ENCODE peak calls at places on chromosomes 16 and 17, in seven cellular contexts. V, M, H, S, J, Q and F are unnamed samples.

GRCh38 chr16:81697321-81697885 is 81.7 kb upstream of the PLCG2 start:
- DNase-seq in V (peak; percentile 78), M (peak; percentile 72), H (peak; percentile 76), S (no peak), J (peak; percentile 67), Q (peak; percentile 66), F (no peak)

GRCh38 chr16:57137566-57138273 is 45.3 kb downstream of the CPNE2 start:
- DNase-seq in V (no peak), M (no peak), H (no peak), S (no peak), J (no peak), Q (no peak), F (no peak)

GRCh38 chr17:58191259-58191896 is 1.1 kb upstream of the EPX start:
- DNase-seq in V (no peak), M (no peak), H (no peak), S (no peak), J (no peak), Q (peak; percentile 41), F (no peak)

GRCh38 chr16:73016488-73016830 is 31.5 kb downstream of the ZFHX3 start:
- DNase-seq in V (no peak), M (no peak), H (peak; percentile 77), S (no peak), J (no peak), Q (no peak), F (no peak)

GRCh38 chr17:4833941-4834501 is 881 bp downstream of the MINK1 start:
- DNase-seq in V (peak; percentile 75), M (peak; percentile 35), H (peak; percentile 27), S (no peak), J (peak; percentile 16), Q (peak; percentile 28), F (no peak)

GRCh38 chr16:19659554-19659953 is 58.5 kb downstream of the KNOP1 start:
- DNase-seq in V (peak; percentile 26), M (no peak), H (no peak), S (no peak), J (no peak), Q (no peak), F (no peak)

GRCh38 chr16:4244881-4245280 is 3.0 kb upstream of the SRL start:
- DNase-seq in V (no peak), M (no peak), H (no peak), S (no peak), J (no peak), Q (no peak), F (no peak)

GRCh38 chr17:61349350-61349749 is 50.3 kb upstream of the TBX2 start:
- DNase-seq in V (peak; percentile 46), M (no peak), H (peak; percentile 9), S (no peak), J (no peak), Q (no peak), F (no peak)

GRCh38 chr16:55494994-55495421 is 13.9 kb upstream of the LPCAT2 start:
- DNase-seq in V (peak; percentile 95), M (peak; percentile 85), H (no peak), S (no peak), J (peak; percentile 91), Q (peak; percentile 82), F (peak; percentile 66)

GRCh38 chr16:66386629-66387622 is 20.4 kb downstream of the CDH5 start:
- DNase-seq in V (no peak), M (no peak), H (no peak), S (no peak), J (no peak), Q (no peak), F (no peak)